ENCODE peak calls at places on chromosomes 5 and 9, in four cellular contexts. One of them, this sample, is unnamed.

GRCh38 chr9:86282979-86283535 is 719 bp upstream of the ISCA1 start:
- DNase-seq in T-helper 1 cell: no peak
- DNase-seq in NCI-H774: no peak
- DNase-seq in RWPE1: peak
- DNase-seq in this sample: peak

GRCh38 chr9:126309427-126310179 is 17.0 kb upstream of the MVB12B start:
- DNase-seq in T-helper 1 cell: no peak
- DNase-seq in NCI-H774: no peak
- DNase-seq in RWPE1: no peak
- DNase-seq in this sample: no peak

GRCh38 chr9:33818832-33819500 is 2.0 kb downstream of the UBE2R2 start:
- DNase-seq in T-helper 1 cell: no peak
- DNase-seq in NCI-H774: no peak
- DNase-seq in RWPE1: peak
- DNase-seq in this sample: no peak

GRCh38 chr5:146291421-146292074 is 47.1 kb upstream of the POU4F3 start:
- DNase-seq in NCI-H774: no peak
- DNase-seq in T-helper 1 cell: peak
- DNase-seq in RWPE1: peak
- DNase-seq in this sample: no peak

GRCh38 chr5:51622161-51622790 is 239.0 kb downstream of the ISL1 start:
- DNase-seq in T-helper 1 cell: no peak
- DNase-seq in NCI-H774: no peak
- DNase-seq in RWPE1: no peak
- DNase-seq in this sample: no peak

GRCh38 chr9:120693609-120694008 is 20.7 kb downstream of the MEGF9 start:
- DNase-seq in RWPE1: no peak
- DNase-seq in NCI-H774: no peak
- DNase-seq in T-helper 1 cell: no peak
- DNase-seq in this sample: no peak

GRCh38 chr5:142959683-142960308 is 189.6 kb downstream of the ARHGAP26 start:
- DNase-seq in T-helper 1 cell: no peak
- DNase-seq in RWPE1: no peak
- DNase-seq in NCI-H774: no peak
- DNase-seq in this sample: no peak

GRCh38 chr9:88017086-88017485 is 42.8 kb upstream of the CDK20 start:
- DNase-seq in T-helper 1 cell: no peak
- DNase-seq in RWPE1: no peak
- DNase-seq in NCI-H774: no peak
- DNase-seq in this sample: no peak

GRCh38 chr5:147065071-147065470 is 169.8 kb upstream of the STK32A start:
- DNase-seq in RWPE1: no peak
- DNase-seq in NCI-H774: no peak
- DNase-seq in T-helper 1 cell: no peak
- DNase-seq in this sample: no peak

GRCh38 chr5:154444559-154445421 is 1.0 kb upstream of the SAP30L start:
- DNase-seq in RWPE1: peak
- DNase-seq in T-helper 1 cell: peak
- DNase-seq in NCI-H774: no peak
- DNase-seq in this sample: no peak

This sample was measured in anterior cingulate cortex.